ENCODE peak calls at places on chromosomes 6 and 20, in seven cellular contexts. C is RPMI8226; M is HCT116; T is nephron progenitor cell; R is stimulated activated CD8-positive, alpha-beta memory T cell treated with anti-CD3 and anti-CD28 coated beads, Interleukin-7, amount 100 ng/mL, for 4 hours; P is dermis blood vessel endothelial cell; X is hypothalamus. Z is an unnamed sample.

GRCh38 chr6:56517155-56517745 is 125.4 kb downstream of the DST start:
- DNase-seq in M (no peak), C (no peak), P (no peak), X (no peak), R (no peak), T (no peak), Z (no peak)

GRCh38 chr20:20391766-20392165 is 23.9 kb downstream of the INSM1 start:
- DNase-seq in P (no peak), R (no peak), M (no peak), C (no peak), X (no peak), T (no peak), Z (no peak)

GRCh38 chr20:63116412-63117106 is 99.4 kb downstream of the YTHDF1 start:
- DNase-seq in P (peak), C (peak), M (no peak), X (no peak), T (peak), R (no peak), Z (peak)

GRCh38 chr20:57676517-57677322 is 33.1 kb downstream of the PMEPA1 start:
- DNase-seq in R (no peak), M (no peak), X (no peak), P (no peak), C (no peak), T (no peak), Z (no peak)

GRCh38 chr6:5905431-5906339 is 101.0 kb downstream of the NRN1 start:
- DNase-seq in C (no peak), M (no peak), X (peak), R (no peak), T (no peak), P (peak), Z (no peak)

GRCh38 chr6:2734517-2735076 is 16.1 kb downstream of the MYLK4 start:
- DNase-seq in T (no peak), M (no peak), X (no peak), P (no peak), R (no peak), C (no peak), Z (peak)

GRCh38 chr20:37901667-37902503 is 1.0 kb upstream of the VSTM2L start:
- DNase-seq in P (peak), M (peak), X (no peak), C (peak), T (peak), R (no peak), Z (peak)

GRCh38 chr20:57767456-57767855 is 57.6 kb upstream of the PMEPA1 start:
- DNase-seq in T (no peak), R (no peak), P (peak), X (no peak), M (no peak), C (no peak), Z (peak)

GRCh38 chr20:19958923-19959322 is 58.2 kb upstream of the NAA20 start:
- DNase-seq in C (no peak), M (no peak), P (no peak), T (no peak), R (no peak), X (no peak), Z (no peak)

GRCh38 chr20:47150403-47151152 is 205.9 kb downstream of the ZMYND8 start:
- DNase-seq in R (no peak), X (no peak), P (peak), T (peak), M (peak), C (peak), Z (peak)

GRCh38 chr6:112879920-112880413 is 532.8 kb downstream of the RFPL4B start:
- DNase-seq in M (no peak), C (peak), T (no peak), R (no peak), X (no peak), P (no peak), Z (no peak)

GRCh38 chr20:14829897-14830296 is 492.5 kb upstream of the FLRT3 start:
- DNase-seq in T (no peak), X (no peak), P (no peak), C (no peak), R (no peak), M (no peak), Z (no peak)

GRCh38 chr20:63152322-63153253 is 63.3 kb downstream of the YTHDF1 start:
- DNase-seq in C (no peak), M (no peak), X (no peak), P (no peak), R (no peak), T (no peak), Z (no peak)

GRCh38 chr20:50731930-50732690 is 730 bp downstream of the PARD6B start:
- DNase-seq in C (peak), M (no peak), T (no peak), R (no peak), P (no peak), X (no peak), Z (no peak)

GRCh38 chr6:105790635-105791034 is 295.5 kb upstream of the PRDM1 start:
- DNase-seq in M (no peak), T (no peak), P (no peak), C (peak), X (no peak), R (no peak), Z (no peak)

GRCh38 chr20:36344517-36345132 is 38.5 kb downstream of the DLGAP4 start:
- DNase-seq in P (peak), R (no peak), T (peak), X (no peak), C (peak), M (peak), Z (peak)

GRCh38 chr6:118581489-118581959 is 33.4 kb downstream of the PLN start:
- DNase-seq in R (no peak), M (no peak), C (no peak), T (no peak), P (no peak), X (no peak), Z (no peak)

GRCh38 chr6:156348376-156348775 is 428.8 kb upstream of the ARID1B start:
- DNase-seq in M (no peak), X (no peak), T (no peak), R (no peak), C (no peak), P (peak), Z (peak)

GRCh38 chr6:118913161-118913560 is 19.2 kb downstream of the ASF1A start:
- DNase-seq in P (no peak), T (no peak), X (no peak), M (no peak), R (no peak), C (no peak), Z (no peak)

GRCh38 chr6:144710207-144710606 is 425.1 kb downstream of the UTRN start:
- DNase-seq in P (peak), R (no peak), T (no peak), C (no peak), M (no peak), X (no peak), Z (peak)

GRCh38 chr6:106490030-106490429 is 129.5 kb downstream of the CRYBG1 start:
- DNase-seq in X (no peak), M (no peak), C (no peak), R (no peak), P (no peak), T (no peak), Z (no peak)

GRCh38 chr6:38154731-38155130 is 335.2 kb downstream of the ZFAND3 start:
- DNase-seq in T (no peak), X (no peak), C (no peak), M (no peak), P (peak), R (no peak), Z (no peak)

GRCh38 chr6:75279418-75279817 is 5.2 kb downstream of the TMEM30A start:
- DNase-seq in T (no peak), R (no peak), P (peak), M (no peak), C (no peak), X (no peak), Z (peak)

GRCh38 chr6:77834591-77834996 is 181.8 kb downstream of the MEI4 start:
- DNase-seq in C (no peak), M (no peak), P (no peak), X (no peak), T (no peak), R (no peak), Z (no peak)

GRCh38 chr6:125304970-125305369 is 3.2 kb upstream of the HDDC2 start:
- DNase-seq in M (no peak), P (no peak), X (no peak), C (no peak), R (no peak), T (no peak), Z (no peak)

GRCh38 chr20:25042531-25043498 is 15.1 kb downstream of the ACSS1 start:
- DNase-seq in C (no peak), P (no peak), R (no peak), M (no peak), T (no peak), X (no peak), Z (no peak)

GRCh38 chr6:167407239-167408064 is 82.6 kb downstream of the TTLL2 start:
- DNase-seq in X (no peak), R (no peak), P (no peak), M (no peak), C (no peak), T (no peak), Z (no peak)

GRCh38 chr6:70363741-70364493 is 49.4 kb upstream of the FAM135A start:
- DNase-seq in R (no peak), M (no peak), P (no peak), C (no peak), T (no peak), X (no peak), Z (no peak)

GRCh38 chr6:101956961-101957360 is 563.5 kb downstream of the GRIK2 start:
- DNase-seq in P (no peak), X (no peak), M (no peak), C (no peak), R (no peak), T (no peak), Z (no peak)

GRCh38 chr6:127282184-127282583 is 15.5 kb downstream of the RNF146 start:
- DNase-seq in P (no peak), R (no peak), X (no peak), M (no peak), C (no peak), T (no peak), Z (no peak)

GRCh38 chr20:42472198-42472597 is 717.5 kb downstream of the PTPRT start:
- DNase-seq in C (no peak), M (no peak), P (no peak), T (no peak), X (no peak), R (no peak), Z (no peak)

GRCh38 chr6:40688214-40688761 is 101.1 kb upstream of the LRFN2 start:
- DNase-seq in P (no peak), X (no peak), C (no peak), T (no peak), M (no peak), R (no peak), Z (no peak)

GRCh38 chr6:43172127-43173007 is 1.3 kb downstream of the SRF start:
- DNase-seq in R (peak), C (peak), P (peak), T (peak), X (no peak), M (no peak), Z (peak)

GRCh38 chr20:61636531-61637116 is 384.6 kb downstream of the CDH4 start:
- DNase-seq in X (no peak), P (no peak), T (no peak), M (no peak), C (no peak), R (no peak), Z (no peak)

GRCh38 chr6:144063246-144063743 is 32.1 kb downstream of the SF3B5 start:
- DNase-seq in R (no peak), C (no peak), X (no peak), P (no peak), T (no peak), M (no peak), Z (no peak)

GRCh38 chr6:148507774-148508173 is 165.1 kb downstream of the SASH1 start:
- DNase-seq in R (no peak), X (no peak), M (no peak), P (no peak), C (no peak), T (no peak), Z (no peak)